ENCODE peak calls at places on chromosomes 13 and 19, in eight cellular contexts. C, B, Q, W, I, U, G and K are unnamed samples.

GRCh38 chr13:80215368-80215767 is 125.6 kb downstream of the SPRY2 start:
- DNase-seq in C (no peak), B (no peak), Q (peak; percentile 35), W (no peak), I (no peak), U (no peak), G (no peak), K (no peak)

GRCh38 chr19:37981785-37982475 is 74.9 kb downstream of the SIPA1L3 start:
- DNase-seq in C (no peak), B (peak; percentile 27), Q (no peak), W (peak; percentile 27), I (no peak), U (no peak), G (no peak), K (no peak)

GRCh38 chr13:43895940-43896339 is 16.2 kb downstream of the LACC1 start:
- DNase-seq in C (no peak), B (no peak), Q (no peak), W (no peak), I (no peak), U (no peak), G (no peak), K (no peak)

GRCh38 chr13:90950134-90950533 is 397.4 kb upstream of the MIR17HG start:
- DNase-seq in C (no peak), B (no peak), Q (peak; percentile 35), W (no peak), I (no peak), U (no peak), G (no peak), K (no peak)

GRCh38 chr13:68099616-68100015 is 869.5 kb upstream of the PCDH9 start:
- DNase-seq in C (no peak), B (no peak), Q (peak; percentile 11), W (no peak), I (no peak), U (no peak), G (peak; percentile 81), K (no peak)

GRCh38 chr13:102227696-102228095 is 174.2 kb downstream of the FGF14 start:
- DNase-seq in C (no peak), B (no peak), Q (no peak), W (no peak), I (no peak), U (no peak), G (no peak), K (no peak)

GRCh38 chr19:42596391-42597071 is 1.8 kb upstream of the CEACAM8 start:
- DNase-seq in C (peak; percentile 54), B (no peak), Q (peak; percentile 36), W (peak; percentile 43), I (peak; percentile 24), U (peak; percentile 12), G (no peak), K (no peak)

GRCh38 chr13:99215466-99215865 is 14.8 kb downstream of the UBAC2 start:
- DNase-seq in C (no peak), B (no peak), Q (no peak), W (no peak), I (no peak), U (peak; percentile 27), G (no peak), K (no peak)

GRCh38 chr13:28356506-28357064 is 138.3 kb downstream of the FLT1 start:
- DNase-seq in C (no peak), B (no peak), Q (no peak), W (no peak), I (no peak), U (peak; percentile 62), G (no peak), K (no peak)

GRCh38 chr13:94480672-94481145 is 1.2 kb upstream of the DCT start:
- DNase-seq in C (no peak), B (no peak), Q (no peak), W (no peak), I (peak; percentile 16), U (no peak), G (no peak), K (no peak)

GRCh38 chr13:98460519-98460918 is 116.4 kb downstream of the STK24 start:
- DNase-seq in C (no peak), B (no peak), Q (no peak), W (no peak), I (no peak), U (no peak), G (no peak), K (no peak)

GRCh38 chr19:19652482-19653295 is 9.2 kb upstream of the GMIP start:
- DNase-seq in C (no peak), B (no peak), Q (no peak), W (no peak), I (no peak), U (no peak), G (no peak), K (no peak)

GRCh38 chr19:19552811-19553210 is 14.7 kb downstream of the CILP2 start:
- DNase-seq in C (peak; percentile 65), B (no peak), Q (peak; percentile 47), W (no peak), I (no peak), U (no peak), G (peak; percentile 36), K (no peak)

GRCh38 chr19:43552616-43553015 is 19.6 kb downstream of the ZNF575 start:
- DNase-seq in C (no peak), B (no peak), Q (no peak), W (no peak), I (no peak), U (no peak), G (no peak), K (no peak)

GRCh38 chr13:50131998-50132936 is 117.0 kb downstream of the KCNRG start:
- DNase-seq in C (peak; percentile 75), B (no peak), Q (no peak), W (no peak), I (no peak), U (no peak), G (no peak), K (no peak)

GRCh38 chr19:54573330-54573872 is at the start of gene LILRA2:
- DNase-seq in C (no peak), B (no peak), Q (no peak), W (no peak), I (no peak), U (no peak), G (no peak), K (peak; percentile 29)

GRCh38 chr13:63731896-63732295 is 2316.2 kb upstream of the PCDH20 start:
- DNase-seq in C (no peak), B (no peak), Q (no peak), W (peak; percentile 8), I (no peak), U (no peak), G (no peak), K (no peak)

GRCh38 chr19:38362076-38362945 is 12.1 kb upstream of the PSMD8 start:
- DNase-seq in C (peak; percentile 95), B (peak; percentile 82), Q (peak; percentile 92), W (peak; percentile 77), I (peak; percentile 86), U (peak; percentile 55), G (peak; percentile 62), K (peak; percentile 91)

GRCh38 chr13:76720827-76721226 is 165.4 kb downstream of the KCTD12 start:
- DNase-seq in C (no peak), B (no peak), Q (no peak), W (no peak), I (no peak), U (no peak), G (no peak), K (no peak)

GRCh38 chr19:52112624-52113023 is 17.1 kb upstream of the ZNF841 start:
- DNase-seq in C (no peak), B (no peak), Q (no peak), W (no peak), I (no peak), U (no peak), G (no peak), K (no peak)
- H3K4me3 ChIP-seq in C (no peak overlapping the region), B (no peak overlapping the region), Q (no peak overlapping the region), W (no peak overlapping the region), I (no peak overlapping the region), U (no peak overlapping the region), G (no peak overlapping the region), K (no peak overlapping the region)

GRCh38 chr13:53198017-53198416 is 169.4 kb downstream of the OLFM4 start:
- DNase-seq in C (peak; percentile 49), B (no peak), Q (no peak), W (no peak), I (no peak), U (no peak), G (no peak), K (no peak)
- TF ChIP-seq CTCF in C (peak; percentile 53), B (no peak), Q (no peak), W (no peak), I (no peak), U (no peak), G (no peak), K (no peak)

GRCh38 chr13:33232883-33233282 is 52.7 kb downstream of the STARD13 start:
- DNase-seq in C (no peak), B (no peak), Q (no peak), W (no peak), I (no peak), U (no peak), G (no peak), K (no peak)

GRCh38 chr13:33235078-33235477 is 50.5 kb downstream of the STARD13 start:
- DNase-seq in C (no peak), B (no peak), Q (no peak), W (no peak), I (no peak), U (no peak), G (peak; percentile 47), K (no peak)

GRCh38 chr13:33236021-33236420 is 49.5 kb downstream of the STARD13 start:
- DNase-seq in C (no peak), B (no peak), Q (no peak), W (no peak), I (no peak), U (peak; percentile 59), G (peak; percentile 62), K (no peak)

GRCh38 chr13:33233547-33233946 is 52.0 kb downstream of the STARD13 start:
- DNase-seq in C (no peak), B (no peak), Q (no peak), W (peak; percentile 46), I (peak; percentile 61), U (no peak), G (no peak), K (peak; percentile 68)

GRCh38 chr13:33235564-33235963 is 50.0 kb downstream of the STARD13 start:
- DNase-seq in C (no peak), B (no peak), Q (no peak), W (no peak), I (no peak), U (no peak), G (no peak), K (no peak)
- H3K27ac ChIP-seq in C (no peak overlapping the region), B (peak overlapping the region; percentile 33), Q (peak overlapping the region; percentile 33), W (no peak overlapping the region), I (no peak overlapping the region), U (peak overlapping the region; percentile 73), G (peak overlapping the region; percentile 67), K (peak overlapping the region; percentile 74)

GRCh38 chr19:17510220-17510993 is 1.0 kb upstream of the PGLS start:
- DNase-seq in C (no peak), B (no peak), Q (no peak), W (no peak), I (no peak), U (peak; percentile 32), G (no peak), K (no peak)

GRCh38 chr19:17512574-17512939 is 1.1 kb downstream of the PGLS start:
- DNase-seq in C (no peak), B (no peak), Q (no peak), W (no peak), I (no peak), U (no peak), G (no peak), K (no peak)

GRCh38 chr19:17513801-17514200 is 2.4 kb downstream of the PGLS start:
- DNase-seq in C (no peak), B (no peak), Q (no peak), W (no peak), I (no peak), U (no peak), G (no peak), K (no peak)

GRCh38 chr19:17515408-17516149 is 4.1 kb downstream of the PGLS start:
- DNase-seq in C (no peak), B (no peak), Q (no peak), W (no peak), I (no peak), U (no peak), G (no peak), K (no peak)

GRCh38 chr19:17511724-17512573 is 500 bp downstream of the PGLS start:
- DNase-seq in C (peak; percentile 88), B (peak; percentile 90), Q (peak; percentile 86), W (peak; percentile 88), I (peak; percentile 90), U (peak; percentile 84), G (peak; percentile 59), K (peak; percentile 86)
- H3K4me3 ChIP-seq in C (peak overlapping the region; percentile 64), B (peak overlapping the region; percentile 64), Q (peak overlapping the region; percentile 100), W (peak overlapping the region; percentile 60), I (peak overlapping the region; percentile 81), U (peak overlapping the region; percentile 81), G (peak overlapping the region; percentile 88), K (peak overlapping the region; percentile 93)